ENCODE peak calls at places on chromosomes 16 and 17, in six cellular contexts. M, X, L, V, Y and U are unnamed samples.

GRCh38 chr17:80771612-80772005 is 220.0 kb upstream of the CHMP6 start:
- DNase-seq in M (no peak), X (no peak), L (no peak), V (no peak), Y (no peak), U (no peak)

GRCh38 chr17:56977673-56978395 is at the start of gene SCPEP1:
- DNase-seq in M (no peak), X (peak; percentile 93), L (peak; percentile 70), V (peak; percentile 79), Y (peak; percentile 98), U (peak; percentile 100)

GRCh38 chr17:77036841-77037381 is 103.9 kb upstream of the SEC14L1 start:
- DNase-seq in M (no peak), X (no peak), L (no peak), V (no peak), Y (peak; percentile 34), U (no peak)

GRCh38 chr17:41553176-41553575 is 18.7 kb downstream of the KRT9 start:
- DNase-seq in M (no peak), X (no peak), L (peak; percentile 26), V (no peak), Y (no peak), U (no peak)

GRCh38 chr17:78170692-78171590 is 2.6 kb downstream of the SYNGR2 start:
- DNase-seq in M (no peak), X (no peak), L (no peak), V (no peak), Y (no peak), U (no peak)

GRCh38 chr17:7249830-7250229 is 1.7 kb downstream of the CTDNEP1 start:
- DNase-seq in M (no peak), X (no peak), L (no peak), V (no peak), Y (no peak), U (no peak)

GRCh38 chr17:82678265-82678891 is 20.1 kb downstream of the RAB40B start:
- DNase-seq in M (no peak), X (no peak), L (no peak), V (no peak), Y (no peak), U (no peak)

GRCh38 chr16:22184615-22184968 is 21.5 kb upstream of the EEF2K start:
- DNase-seq in M (no peak), X (no peak), L (no peak), V (no peak), Y (no peak), U (no peak)

GRCh38 chr17:67452681-67453554 is 75.8 kb downstream of the PITPNC1 start:
- DNase-seq in M (peak; percentile 42), X (no peak), L (no peak), V (no peak), Y (no peak), U (no peak)

GRCh38 chr17:58325976-58326468 is 2.6 kb downstream of the TSPOAP1 start:
- DNase-seq in M (no peak), X (no peak), L (no peak), V (no peak), Y (no peak), U (no peak)

GRCh38 chr16:4288148-4288921 is 15.5 kb upstream of the TFAP4 start:
- DNase-seq in M (no peak), X (peak; percentile 86), L (peak; percentile 82), V (peak; percentile 55), Y (peak; percentile 87), U (peak; percentile 77)

GRCh38 chr16:73418746-73419145 is 370.8 kb upstream of the ZFHX3 start:
- DNase-seq in M (no peak), X (no peak), L (peak; percentile 22), V (no peak), Y (no peak), U (no peak)

GRCh38 chr16:24729967-24730815 is 740 bp downstream of the TNRC6A start:
- DNase-seq in M (no peak), X (peak; percentile 44), L (peak; percentile 18), V (no peak), Y (peak; percentile 65), U (peak; percentile 56)

GRCh38 chr17:19384723-19385391 is 2.1 kb downstream of the MFAP4 start:
- DNase-seq in M (no peak), X (no peak), L (peak; percentile 91), V (no peak), Y (peak; percentile 33), U (no peak)

GRCh38 chr17:40176409-40177110 is 710 bp upstream of the RAPGEFL1 start:
- DNase-seq in M (no peak), X (no peak), L (no peak), V (no peak), Y (peak; percentile 33), U (no peak)

GRCh38 chr17:17877548-17878358 is 41.0 kb upstream of the SREBF1 start:
- DNase-seq in M (no peak), X (no peak), L (peak; percentile 90), V (no peak), Y (no peak), U (peak; percentile 57)

GRCh38 chr17:81513669-81514484 is 1.3 kb upstream of the ACTG1 start:
- DNase-seq in M (no peak), X (peak; percentile 62), L (peak; percentile 68), V (peak; percentile 72), Y (no peak), U (no peak)

GRCh38 chr17:41420134-41420533 is 4.3 kb downstream of the KRT37 start:
- DNase-seq in M (no peak), X (no peak), L (peak; percentile 26), V (no peak), Y (no peak), U (no peak)

GRCh38 chr17:62627904-62628603 is 584 bp downstream of the MRC2 start:
- DNase-seq in M (no peak), X (peak; percentile 55), L (peak; percentile 74), V (no peak), Y (peak; percentile 74), U (peak; percentile 34)

GRCh38 chr16:2895813-2896212 is 12.8 kb downstream of the FLYWCH2 start:
- DNase-seq in M (no peak), X (no peak), L (peak; percentile 43), V (peak; percentile 16), Y (no peak), U (no peak)
- TF ChIP-seq BHLHE40 in M (no peak), X (no peak), L (no peak), V (no peak), Y (no peak), U (no peak)

GRCh38 chr17:45021607-45022287 is 29.7 kb downstream of the DCAKD start:
- DNase-seq in M (no peak), X (peak; percentile 93), L (peak; percentile 47), V (peak; percentile 53), Y (peak; percentile 89), U (peak; percentile 89)

GRCh38 chr17:45022655-45023339 is 28.6 kb downstream of the DCAKD start:
- DNase-seq in M (peak; percentile 45), X (no peak), L (no peak), V (no peak), Y (no peak), U (no peak)

GRCh38 chr17:45020354-45021138 is 30.9 kb downstream of the DCAKD start:
- DNase-seq in M (no peak), X (no peak), L (peak; percentile 22), V (no peak), Y (no peak), U (no peak)

GRCh38 chr17:45019177-45019711 is 32.2 kb downstream of the DCAKD start:
- DNase-seq in M (no peak), X (peak; percentile 71), L (peak; percentile 34), V (no peak), Y (peak; percentile 86), U (peak; percentile 68)

DNA sequence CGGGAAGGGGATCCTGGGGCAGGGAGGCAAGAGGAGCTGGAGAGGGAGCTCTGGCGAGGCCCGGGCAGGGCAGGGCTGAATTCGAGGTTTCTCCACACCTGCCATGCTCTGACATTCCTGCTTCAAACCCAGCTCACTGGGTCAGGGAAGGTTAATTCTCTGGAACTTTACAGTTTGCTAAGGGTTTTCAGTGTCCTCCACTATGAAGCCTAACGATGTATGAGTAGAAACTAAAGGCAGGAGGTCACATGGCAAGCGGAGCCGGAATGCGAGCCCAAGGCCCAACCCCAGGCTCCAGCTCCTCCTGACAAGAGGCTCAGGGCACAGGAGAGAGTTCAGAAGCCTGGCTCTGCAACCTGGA is 29.2 kb downstream of the DCAKD start:
- DNase-seq in M (no peak), X (no peak), L (no peak), V (no peak), Y (no peak), U (no peak)
- TF ChIP-seq BHLHE40 in M (no peak), X (no peak), L (no peak), V (no peak), Y (no peak), U (no peak)

DNA sequence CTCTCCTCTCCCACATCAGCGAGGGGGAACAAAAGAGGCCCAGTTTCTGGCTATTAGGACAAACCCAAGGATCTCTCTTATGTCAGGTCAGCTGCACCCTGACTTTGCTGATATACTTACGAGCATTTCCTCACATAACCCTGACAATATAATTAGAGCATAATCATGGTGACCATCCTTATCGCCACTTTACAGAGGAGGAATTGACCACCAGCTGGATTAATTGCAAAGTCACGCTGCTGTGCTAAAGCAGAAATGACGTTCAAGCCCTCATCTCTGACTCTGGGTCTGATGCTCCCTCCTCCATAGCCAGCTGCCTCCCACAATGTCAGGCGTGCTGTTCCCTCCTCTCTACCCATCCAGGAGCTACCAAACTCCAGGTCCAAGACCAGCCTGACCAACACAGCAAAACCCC is 42.6 kb downstream of the TRARG1 start:
- DNase-seq in M (no peak), X (no peak), L (no peak), V (no peak), Y (peak; percentile 47), U (no peak)
- TF ChIP-seq BHLHE40 in M (no peak), X (no peak), L (no peak), V (no peak), Y (peak; percentile 66), U (no peak)

GRCh38 chr17:44916781-44917241 is 1.5 kb upstream of the GFAP start:
- DNase-seq in M (no peak), X (no peak), L (peak; percentile 25), V (no peak), Y (no peak), U (no peak)
- TF ChIP-seq BHLHE40 in M (no peak), X (no peak), L (no peak), V (no peak), Y (no peak), U (no peak)

DNA sequence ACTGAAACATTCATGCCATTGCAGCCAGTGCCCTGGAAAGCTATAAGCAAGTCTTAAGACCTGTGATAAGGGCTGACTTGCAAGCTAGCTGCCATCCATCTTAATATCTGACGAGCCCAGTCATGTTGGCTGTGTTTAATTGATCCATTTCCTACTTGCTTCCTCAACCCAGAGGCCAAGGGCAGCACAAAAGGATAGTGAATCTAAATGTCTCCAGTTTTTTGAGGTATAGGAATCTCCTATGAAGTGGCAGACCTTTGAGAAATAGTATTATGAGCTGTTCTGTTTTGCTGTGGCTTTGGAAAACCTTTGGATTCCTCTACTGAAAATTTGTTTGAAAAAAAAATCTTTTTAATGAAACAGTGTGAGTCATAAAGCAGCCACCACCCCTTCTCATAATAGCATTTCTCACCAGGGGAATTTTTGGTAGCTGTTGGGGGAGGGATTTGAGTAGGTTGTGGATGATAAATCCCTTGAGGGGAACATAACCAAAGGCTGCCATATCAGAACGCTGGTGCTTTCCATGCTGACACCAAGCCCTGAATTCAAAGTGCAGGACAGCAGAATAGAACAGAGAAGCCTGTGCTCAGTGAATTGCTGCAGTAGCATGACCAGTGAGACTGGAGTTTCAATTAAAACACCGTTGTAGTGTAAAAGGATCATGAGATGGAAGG is 12.9 kb downstream of the ZNRF1 start:
- DNase-seq in M (peak; percentile 92), X (no peak), L (peak; percentile 92), V (no peak), Y (no peak), U (no peak)
- TF ChIP-seq BHLHE40 in M (peak; percentile 73), X (no peak), L (no peak), V (no peak), Y (no peak), U (no peak)

GRCh38 chr17:43917348-43918025 is 10.2 kb upstream of the MPP2 start:
- DNase-seq in M (no peak), X (no peak), L (peak; percentile 10), V (no peak), Y (peak; percentile 28), U (no peak)
- TF ChIP-seq BHLHE40 in M (no peak), X (no peak), L (no peak), V (no peak), Y (no peak), U (no peak)